ENCODE peak calls at places on chromosomes 2 and 18, in seven cellular contexts. One of them, this sample, is unnamed.
A peak's percentile ranks its signal among the peaks of the same experiment; 100 is the strongest.

GRCh38 chr2:7363906-7364305 is 446.7 kb downstream of the RNF144A start:
- DNase-seq in colonic mucosa: no peak
- DNase-seq in GM06990: no peak
- DNase-seq in foreskin fibroblast: no peak
- DNase-seq in spleen: no peak
- DNase-seq in K562: peak; percentile 3
- DNase-seq in mesenchymal stem cell: no peak
- DNase-seq in this sample: no peak

GRCh38 chr2:205681836-205682238 is 464 bp upstream of the NRP2 start:
- DNase-seq in foreskin fibroblast: peak; percentile 54
- DNase-seq in GM06990: peak; percentile 48
- DNase-seq in spleen: no peak
- DNase-seq in mesenchymal stem cell: peak; percentile 42
- DNase-seq in colonic mucosa: no peak
- DNase-seq in K562: no peak
- DNase-seq in this sample: no peak

GRCh38 chr18:78525364-78526111 is 454.1 kb upstream of the SALL3 start:
- DNase-seq in spleen: no peak
- DNase-seq in GM06990: no peak
- DNase-seq in mesenchymal stem cell: no peak
- DNase-seq in K562: no peak
- DNase-seq in foreskin fibroblast: peak; percentile 18
- DNase-seq in colonic mucosa: no peak
- DNase-seq in this sample: no peak

GRCh38 chr18:60018801-60019462 is 119.1 kb downstream of the PMAIP1 start:
- DNase-seq in GM06990: no peak
- DNase-seq in K562: no peak
- DNase-seq in spleen: no peak
- DNase-seq in mesenchymal stem cell: peak; percentile 83
- DNase-seq in foreskin fibroblast: peak; percentile 50
- DNase-seq in colonic mucosa: no peak
- DNase-seq in this sample: no peak

GRCh38 chr2:230441188-230441897 is 25.3 kb downstream of the SP100 start:
- DNase-seq in mesenchymal stem cell: peak; percentile 34
- DNase-seq in foreskin fibroblast: peak; percentile 56
- DNase-seq in K562: no peak
- DNase-seq in GM06990: no peak
- DNase-seq in colonic mucosa: no peak
- DNase-seq in spleen: peak; percentile 83
- DNase-seq in this sample: no peak

GRCh38 chr2:10042301-10043161 is 819 bp upstream of the KLF11 start:
- DNase-seq in colonic mucosa: peak; percentile 80
- DNase-seq in GM06990: no peak
- DNase-seq in foreskin fibroblast: peak; percentile 85
- DNase-seq in spleen: peak; percentile 91
- DNase-seq in K562: peak; percentile 56
- DNase-seq in mesenchymal stem cell: peak; percentile 90
- DNase-seq in this sample: no peak

GRCh38 chr2:128324897-128325410 is 6.3 kb upstream of the HS6ST1 start:
- DNase-seq in mesenchymal stem cell: no peak
- DNase-seq in GM06990: no peak
- DNase-seq in foreskin fibroblast: no peak
- DNase-seq in K562: no peak
- DNase-seq in spleen: no peak
- DNase-seq in colonic mucosa: no peak
- DNase-seq in this sample: no peak

GRCh38 chr2:68832161-68832869 is 38.9 kb downstream of the BMP10 start:
- DNase-seq in mesenchymal stem cell: peak; percentile 96
- DNase-seq in K562: peak; percentile 77
- DNase-seq in GM06990: peak; percentile 19
- DNase-seq in colonic mucosa: peak; percentile 44
- DNase-seq in foreskin fibroblast: peak; percentile 43
- DNase-seq in spleen: peak; percentile 83
- DNase-seq in this sample: no peak

GRCh38 chr2:1800716-1801388 is 56.5 kb upstream of the PXDN start:
- DNase-seq in K562: no peak
- DNase-seq in mesenchymal stem cell: no peak
- DNase-seq in foreskin fibroblast: no peak
- DNase-seq in GM06990: no peak
- DNase-seq in spleen: peak; percentile 31
- DNase-seq in colonic mucosa: no peak
- DNase-seq in this sample: no peak

DNA sequence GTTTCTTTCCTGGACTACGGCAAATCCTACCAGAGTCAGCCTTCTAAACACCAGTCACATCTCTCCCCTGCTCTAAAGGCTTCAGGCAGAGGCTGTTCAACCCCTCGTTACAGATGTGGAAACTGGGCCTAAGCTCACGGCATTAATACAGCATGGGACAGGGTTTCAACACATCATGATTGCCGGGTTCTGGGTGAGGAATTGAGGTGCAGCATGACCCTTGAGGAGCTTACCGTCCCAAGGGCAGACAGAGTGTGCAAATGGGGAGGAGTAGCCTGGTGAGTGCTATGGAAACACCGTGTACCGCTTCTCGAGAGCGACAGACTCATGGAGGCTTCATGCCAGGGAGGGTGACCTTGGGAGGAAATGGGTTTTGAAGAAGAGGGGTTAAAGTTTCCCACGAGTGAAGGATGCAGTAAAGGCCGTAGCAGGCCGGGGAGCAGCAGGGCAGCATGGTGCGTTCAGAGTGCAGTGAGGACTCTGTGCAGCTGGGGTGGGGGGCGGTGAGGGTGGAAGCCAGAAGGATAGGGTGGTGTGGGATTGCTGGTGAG is 51.1 kb downstream of the TGOLN2 start:
- DNase-seq in spleen: no peak
- DNase-seq in colonic mucosa: no peak
- DNase-seq in GM06990: no peak
- DNase-seq in foreskin fibroblast: no peak
- DNase-seq in K562: no peak
- DNase-seq in mesenchymal stem cell: no peak
- DNase-seq in this sample: no peak
- H3K4me3 ChIP-seq in spleen: no peak overlapping the region
- H3K4me3 ChIP-seq in colonic mucosa: no peak overlapping the region
- H3K4me3 ChIP-seq in GM06990: no peak overlapping the region
- H3K4me3 ChIP-seq in foreskin fibroblast: no peak overlapping the region
- H3K4me3 ChIP-seq in K562: no peak overlapping the region
- H3K4me3 ChIP-seq in mesenchymal stem cell: no peak overlapping the region
- H3K4me3 ChIP-seq in this sample: no peak overlapping the region

DNA sequence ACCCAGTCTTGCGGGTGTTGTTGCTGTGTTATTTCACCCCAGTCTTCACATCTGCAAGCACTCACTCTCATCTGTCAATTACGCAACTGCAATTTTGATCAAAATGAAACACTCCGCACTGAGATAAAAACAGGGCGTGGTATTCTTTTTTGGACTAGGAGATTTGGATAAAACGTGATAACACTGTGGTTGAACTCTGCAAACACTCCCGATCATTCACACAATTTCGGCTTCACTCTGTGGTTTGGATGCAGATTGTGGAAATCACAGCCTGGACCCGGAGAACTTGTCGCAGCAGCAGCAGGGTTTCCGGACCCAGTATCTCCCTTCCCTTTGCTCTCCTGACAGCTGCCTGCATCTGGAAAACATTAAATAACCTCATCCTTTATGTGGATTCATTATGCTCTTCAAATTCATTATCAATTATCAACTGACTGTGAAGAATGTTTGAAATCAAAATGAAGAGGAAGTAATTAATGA is 49.4 kb upstream of the APCDD1 start:
- DNase-seq in colonic mucosa: no peak
- DNase-seq in mesenchymal stem cell: no peak
- DNase-seq in K562: no peak
- DNase-seq in foreskin fibroblast: peak; percentile 56
- DNase-seq in GM06990: no peak
- DNase-seq in spleen: no peak
- DNase-seq in this sample: no peak
- H3K4me3 ChIP-seq in colonic mucosa: no peak overlapping the region
- H3K4me3 ChIP-seq in mesenchymal stem cell: no peak overlapping the region
- H3K4me3 ChIP-seq in K562: no peak overlapping the region
- H3K4me3 ChIP-seq in foreskin fibroblast: peak overlapping the region; percentile 35
- H3K4me3 ChIP-seq in GM06990: no peak overlapping the region
- H3K4me3 ChIP-seq in spleen: no peak overlapping the region
- H3K4me3 ChIP-seq in this sample: no peak overlapping the region

DNA sequence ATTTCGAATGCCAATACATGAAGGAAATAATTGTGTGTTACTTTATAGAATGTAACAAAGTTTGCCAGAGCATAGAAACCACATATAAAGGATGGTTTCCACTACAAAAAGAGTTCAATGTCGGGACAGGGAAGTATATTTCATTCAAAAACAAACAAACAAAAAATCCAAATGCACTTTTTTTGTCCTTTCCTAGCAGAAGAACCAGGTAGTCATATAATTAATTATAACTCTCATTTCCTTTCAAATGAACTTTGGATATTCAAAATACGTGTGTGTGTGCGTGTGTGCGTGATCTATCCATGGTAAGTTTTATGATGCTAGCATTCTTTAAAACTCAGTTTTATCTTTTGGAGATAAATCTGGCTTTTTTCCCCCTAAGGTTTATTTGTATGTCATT is 8.3 kb downstream of the FN1 start:
- DNase-seq in spleen: no peak
- DNase-seq in foreskin fibroblast: peak; percentile 27
- DNase-seq in GM06990: no peak
- DNase-seq in colonic mucosa: no peak
- DNase-seq in K562: no peak
- DNase-seq in mesenchymal stem cell: no peak
- DNase-seq in this sample: no peak
- H3K4me3 ChIP-seq in spleen: no peak overlapping the region
- H3K4me3 ChIP-seq in foreskin fibroblast: no peak overlapping the region
- H3K4me3 ChIP-seq in GM06990: no peak overlapping the region
- H3K4me3 ChIP-seq in colonic mucosa: no peak overlapping the region
- H3K4me3 ChIP-seq in K562: no peak overlapping the region
- H3K4me3 ChIP-seq in mesenchymal stem cell: no peak overlapping the region
- H3K4me3 ChIP-seq in this sample: no peak overlapping the region

GRCh38 chr18:67359868-67360838 is 156.4 kb downstream of the DSEL start:
- DNase-seq in colonic mucosa: no peak
- DNase-seq in spleen: no peak
- DNase-seq in K562: peak; percentile 24
- DNase-seq in GM06990: no peak
- DNase-seq in foreskin fibroblast: peak; percentile 91
- DNase-seq in mesenchymal stem cell: peak; percentile 98
- DNase-seq in this sample: no peak
- H3K4me3 ChIP-seq in colonic mucosa: no peak overlapping the region
- H3K4me3 ChIP-seq in spleen: peak overlapping the region; percentile 19
- H3K4me3 ChIP-seq in K562: no peak overlapping the region
- H3K4me3 ChIP-seq in GM06990: no peak overlapping the region
- H3K4me3 ChIP-seq in foreskin fibroblast: peak overlapping the region; percentile 37
- H3K4me3 ChIP-seq in mesenchymal stem cell: no peak overlapping the region
- H3K4me3 ChIP-seq in this sample: no peak overlapping the region